ENCODE peak calls at places on chromosome 1, in seven cellular contexts. U is omental fat pad; J is GM12892; Q is activated naive CD8-positive, alpha-beta T cell treated with anti-CD3 and anti-CD28 coated beads for 36 hours; Y is stimulated activated CD8-positive, alpha-beta memory T cell treated with anti-CD3 and anti-CD28 coated beads, Interleukin-2, amount 100 ng/mL, for 1 hour; I is NCI-H524; P is ureter. L is an unnamed sample.

GRCh38 chr1:159282118-159282517 is 20.0 kb upstream of the FCER1A start:
- DNase-seq in U (no peak), J (no peak), Y (no peak), Q (no peak), I (no peak), P (no peak), L (no peak)

GRCh38 chr1:58749646-58750045 is 34.2 kb downstream of the JUN start:
- DNase-seq in Q (no peak), I (no peak), Y (no peak), J (no peak), U (no peak), P (no peak), L (no peak)

GRCh38 chr1:185821612-185822385 is 87.6 kb downstream of the HMCN1 start:
- DNase-seq in P (no peak), Y (no peak), I (no peak), U (no peak), J (no peak), Q (no peak), L (no peak)

GRCh38 chr1:72166426-72166825 is 115.9 kb downstream of the NEGR1 start:
- DNase-seq in Y (no peak), J (no peak), I (no peak), Q (no peak), U (no peak), P (no peak), L (no peak)

GRCh38 chr1:75123756-75124155 is 10.4 kb upstream of the LHX8 start:
- DNase-seq in Y (no peak), J (no peak), P (no peak), Q (no peak), U (no peak), I (no peak), L (no peak)

GRCh38 chr1:68196676-68197075 is 35.6 kb downstream of the WLS start:
- DNase-seq in J (no peak), P (no peak), Y (no peak), I (no peak), Q (no peak), U (no peak), L (no peak)

GRCh38 chr1:182658055-182658454 is 26.3 kb downstream of the RGS8 start:
- DNase-seq in Y (no peak), Q (no peak), I (no peak), P (no peak), J (no peak), U (no peak), L (no peak)

GRCh38 chr1:2300851-2301606 is 72.9 kb downstream of the SKI start:
- DNase-seq in J (peak), I (no peak), P (peak), U (peak), Q (peak), Y (peak), L (no peak)

GRCh38 chr1:230836347-230836746 is 32.0 kb downstream of the C1orf198 start:
- DNase-seq in Q (no peak), I (no peak), J (no peak), P (no peak), Y (no peak), U (no peak), L (no peak)

GRCh38 chr1:55827350-55827749 is 612.2 kb upstream of the USP24 start:
- DNase-seq in J (no peak), P (no peak), Y (no peak), I (no peak), Q (no peak), U (no peak), L (no peak)

GRCh38 chr1:186948542-186948941 is 119.8 kb downstream of the PLA2G4A start:
- DNase-seq in I (no peak), Y (no peak), P (no peak), J (no peak), U (no peak), Q (no peak), L (no peak)

GRCh38 chr1:42423621-42424200 is 32.1 kb downstream of the ZMYND12 start:
- DNase-seq in Q (no peak), P (no peak), Y (no peak), U (no peak), I (peak), J (no peak), L (no peak)

GRCh38 chr1:37255111-37255795 is 219.1 kb upstream of the ZC3H12A start:
- DNase-seq in Q (peak), Y (no peak), U (no peak), J (no peak), P (no peak), I (no peak), L (no peak)

L was measured in suprapubic skin.